ENCODE peak calls at places on chromosome 20, in seven cellular contexts. R, M, P, S, I, C and T are unnamed samples.

GRCh38 chr20:49560646-49561045 is 7.3 kb downstream of the PTGIS start:
- DNase-seq in R (no peak), M (no peak), P (no peak), S (no peak), I (no peak), C (no peak), T (no peak)

GRCh38 chr20:2708073-2708415 is 15.5 kb downstream of the EBF4 start:
- DNase-seq in R (peak), M (no peak), P (no peak), S (no peak), I (no peak), C (no peak), T (no peak)

GRCh38 chr20:62739581-62740285 is 31.1 kb downstream of the NTSR1 start:
- DNase-seq in R (peak), M (no peak), P (peak), S (no peak), I (peak), C (peak), T (peak)

GRCh38 chr20:43691928-43692524 is 25.1 kb downstream of the MYBL2 start:
- DNase-seq in R (peak), M (peak), P (peak), S (peak), I (peak), C (peak), T (no peak)

GRCh38 chr20:33710681-33711445 is 9.2 kb downstream of the PXMP4 start:
- DNase-seq in R (no peak), M (no peak), P (no peak), S (no peak), I (no peak), C (no peak), T (no peak)

GRCh38 chr20:38722708-38723068 is 1.6 kb upstream of the SLC32A1 start:
- DNase-seq in R (no peak), M (no peak), P (no peak), S (no peak), I (no peak), C (no peak), T (peak)

GRCh38 chr20:830011-830521 is 3.4 kb upstream of the FAM110A start:
- DNase-seq in R (no peak), M (no peak), P (no peak), S (peak), I (no peak), C (no peak), T (no peak)

GRCh38 chr20:54173653-54174451 is at the start of gene CYP24A1:
- DNase-seq in R (peak), M (no peak), P (no peak), S (peak), I (no peak), C (no peak), T (no peak)

GRCh38 chr20:57680131-57680716 is 29.6 kb downstream of the PMEPA1 start:
- DNase-seq in R (no peak), M (peak), P (no peak), S (no peak), I (no peak), C (no peak), T (no peak)

GRCh38 chr20:44129996-44130718 is 56.8 kb downstream of the JPH2 start:
- DNase-seq in R (no peak), M (no peak), P (no peak), S (no peak), I (no peak), C (no peak), T (no peak)

GRCh38 chr20:58048096-58048702 is 180.3 kb downstream of the ANKRD60 start:
- DNase-seq in R (peak), M (peak), P (no peak), S (peak), I (no peak), C (no peak), T (no peak)

GRCh38 chr20:41616228-41616627 is 1.9 kb downstream of the CHD6 start:
- DNase-seq in R (no peak), M (no peak), P (no peak), S (peak), I (no peak), C (no peak), T (no peak)

GRCh38 chr20:32898721-32899120 is 40.0 kb downstream of the EFCAB8 start:
- DNase-seq in R (no peak), M (peak), P (no peak), S (peak), I (no peak), C (no peak), T (no peak)